ENCODE peak calls at places on chromosomes 6 and 20, in four cellular contexts. X, W, R and P are unnamed samples.

GRCh38 chr20:51014797-51015722 is 7.8 kb downstream of the KCNG1 start:
- DNase-seq in X (peak; percentile 93), W (peak; percentile 70), R (peak; percentile 68), P (peak; percentile 29)

GRCh38 chr6:106117579-106117978 is 31.4 kb downstream of the PRDM1 start:
- DNase-seq in X (no peak), W (no peak), R (no peak), P (no peak)

GRCh38 chr20:63941282-63942060 is 14.7 kb downstream of the UCKL1 start:
- DNase-seq in X (peak; percentile 86), W (no peak), R (no peak), P (no peak)

GRCh38 chr6:52724041-52724405 is 39.3 kb downstream of the GSTA2 start:
- DNase-seq in X (no peak), W (no peak), R (no peak), P (peak; percentile 69)

GRCh38 chr6:40391851-40392595 is 195.1 kb downstream of the LRFN2 start:
- DNase-seq in X (peak; percentile 36), W (no peak), R (no peak), P (no peak)

GRCh38 chr6:12014027-12014872 is 2.1 kb downstream of the HIVEP1 start:
- DNase-seq in X (no peak), W (no peak), R (peak; percentile 81), P (peak; percentile 56)

GRCh38 chr6:154447929-154448328 is 62.6 kb downstream of the CNKSR3 start:
- DNase-seq in X (no peak), W (no peak), R (peak; percentile 54), P (no peak)

GRCh38 chr20:35772563-35773058 is 796 bp downstream of the PHF20 start:
- DNase-seq in X (no peak), W (no peak), R (no peak), P (no peak)

GRCh38 chr6:16876201-16876600 is 114.9 kb upstream of the ATXN1 start:
- DNase-seq in X (no peak), W (no peak), R (no peak), P (no peak)

GRCh38 chr6:91081452-91082067 is 494.7 kb upstream of the MAP3K7 start:
- DNase-seq in X (no peak), W (peak; percentile 50), R (peak; percentile 70), P (peak; percentile 72)

GRCh38 chr6:3323696-3324261 is 65.0 kb downstream of the PSMG4 start:
- DNase-seq in X (no peak), W (no peak), R (no peak), P (no peak)

GRCh38 chr6:97705568-97705967 is 422.6 kb upstream of the MMS22L start:
- DNase-seq in X (peak; percentile 59), W (peak; percentile 38), R (no peak), P (no peak)

GRCh38 chr6:106084106-106084963 is 1.8 kb upstream of the PRDM1 start:
- DNase-seq in X (peak; percentile 64), W (no peak), R (peak; percentile 90), P (no peak)

GRCh38 chr6:109804020-109804419 is 112.9 kb downstream of the FIG4 start:
- DNase-seq in X (no peak), W (no peak), R (no peak), P (no peak)

GRCh38 chr6:15008269-15008668 is 237.6 kb upstream of the JARID2 start:
- DNase-seq in X (no peak), W (no peak), R (no peak), P (no peak)

GRCh38 chr20:63858393-63859165 is 2.7 kb upstream of the ABHD16B start:
- DNase-seq in X (peak; percentile 67), W (peak; percentile 51), R (peak; percentile 85), P (no peak)

GRCh38 chr6:36657942-36658544 is 20.5 kb upstream of the CDKN1A start:
- DNase-seq in X (no peak), W (no peak), R (peak; percentile 52), P (no peak)

DNA sequence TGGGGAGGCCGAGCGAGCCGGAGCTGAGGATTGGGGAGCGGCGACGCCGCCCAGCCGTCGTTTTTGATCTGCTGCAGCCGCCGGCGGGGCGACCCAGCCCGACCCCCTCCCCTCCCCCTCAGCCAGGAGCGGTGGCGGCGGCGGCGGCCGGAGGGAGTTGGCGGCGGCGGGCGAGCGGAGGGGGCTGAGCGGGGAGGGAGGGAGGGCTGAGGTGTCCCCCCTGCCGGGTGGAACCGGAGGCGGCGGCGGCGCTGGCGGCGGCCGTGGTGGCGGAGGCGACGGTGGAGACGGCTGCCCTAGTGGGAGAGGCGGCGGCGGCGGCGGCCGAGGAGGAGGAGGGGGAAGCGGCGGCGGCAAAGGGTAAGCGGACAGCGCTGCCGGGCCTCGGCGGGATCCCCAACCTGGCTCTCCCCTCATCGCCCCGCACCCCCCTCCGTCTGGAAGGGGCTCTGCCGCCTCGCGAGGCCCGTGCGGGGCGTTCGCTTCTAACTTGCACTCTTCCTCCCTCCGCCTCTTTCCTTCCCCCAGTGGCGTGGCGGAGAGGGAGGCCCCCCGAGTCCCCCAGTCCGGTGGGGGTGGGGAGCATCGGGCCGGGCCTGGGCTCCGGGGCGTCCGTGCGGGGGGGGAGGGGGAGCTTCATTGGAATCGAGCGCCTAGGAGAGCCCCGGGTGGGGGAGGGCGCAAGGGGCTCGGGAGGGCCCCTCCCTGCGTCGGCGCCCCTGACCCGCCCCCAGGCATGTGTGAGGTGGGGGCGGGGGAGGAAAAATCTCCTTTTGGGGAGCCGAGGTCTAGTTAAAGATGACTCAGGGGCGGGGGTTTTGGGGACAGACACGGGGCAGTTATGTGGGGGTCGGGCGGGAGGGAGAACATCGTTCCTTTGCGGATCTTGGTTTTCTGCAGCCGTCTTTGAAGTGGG is at the start of gene TAB2:
- DNase-seq in X (peak; percentile 79), W (peak; percentile 80), R (peak; percentile 55), P (peak; percentile 33)
- H3K4ac ChIP-seq in X (no peak within 1 kb of the TSS), W (peak within 1 kb of the TSS; percentile 100), R (peak within 1 kb of the TSS; percentile 97), P (peak within 1 kb of the TSS; percentile 100)

GRCh38 chr20:6739406-6739805 is 28.1 kb upstream of the BMP2 start:
- DNase-seq in X (no peak), W (no peak), R (no peak), P (no peak)

GRCh38 chr20:6740096-6740495 is 27.4 kb upstream of the BMP2 start:
- DNase-seq in X (no peak), W (no peak), R (no peak), P (no peak)

GRCh38 chr20:6746901-6747609 is 20.4 kb upstream of the BMP2 start:
- DNase-seq in X (no peak), W (no peak), R (peak; percentile 12), P (no peak)

GRCh38 chr20:6744805-6745204 is 22.7 kb upstream of the BMP2 start:
- DNase-seq in X (no peak), W (no peak), R (no peak), P (peak; percentile 3)

DNA sequence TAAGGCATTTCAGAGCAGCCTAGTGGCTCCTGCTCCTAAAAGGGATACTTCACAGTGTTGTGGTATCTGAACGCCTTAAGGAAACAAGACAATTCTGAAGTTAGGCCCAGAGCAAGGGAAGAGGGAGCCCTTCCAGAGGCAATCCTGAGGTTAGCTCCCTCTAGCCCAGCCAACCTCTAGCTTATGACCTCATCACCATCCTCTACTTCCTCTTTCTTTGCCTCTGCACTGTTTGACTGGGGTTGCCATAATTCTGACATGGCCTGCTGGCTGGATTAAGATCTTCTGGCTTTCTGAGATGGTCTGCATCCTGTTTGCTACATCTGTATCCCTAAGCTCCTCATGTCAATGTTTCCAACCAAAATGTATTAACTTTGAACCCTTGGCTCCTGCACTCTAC is 23.3 kb upstream of the BMP2 start:
- DNase-seq in X (no peak), W (no peak), R (no peak), P (no peak)
- H2BK12ac ChIP-seq in X (no peak overlapping the region), W (no peak overlapping the region), R (no peak overlapping the region), P (no peak overlapping the region)

GRCh38 chr6:31744422-31744821 is 4.6 kb downstream of the MSH5 start:
- DNase-seq in X (no peak), W (no peak), R (no peak), P (no peak)
- H3K36me3 ChIP-seq in X (peaks cover 16% of the 10 kb centered on the region), W (peaks cover 13% of the 10 kb centered on the region), R (no peaks in the 10 kb centered on the region), P (no peaks in the 10 kb centered on the region)

GRCh38 chr6:157453978-157454377 is 73.0 kb downstream of the ZDHHC14 start:
- DNase-seq in X (no peak), W (no peak), R (no peak), P (no peak)

GRCh38 chr6:157452096-157452495 is 71.1 kb downstream of the ZDHHC14 start:
- DNase-seq in X (no peak), W (no peak), R (no peak), P (no peak)

GRCh38 chr6:157455028-157455714 is 74.2 kb downstream of the ZDHHC14 start:
- DNase-seq in X (peak; percentile 43), W (no peak), R (no peak), P (no peak)

GRCh38 chr6:157455731-157456523 is 74.9 kb downstream of the ZDHHC14 start:
- DNase-seq in X (peak; percentile 41), W (no peak), R (no peak), P (no peak)

GRCh38 chr6:157453131-157453530 is 72.1 kb downstream of the ZDHHC14 start:
- DNase-seq in X (no peak), W (no peak), R (no peak), P (no peak)
- H3K4ac ChIP-seq in X (no peak overlapping the region), W (no peak overlapping the region), R (no peak overlapping the region), P (no peak overlapping the region)

GRCh38 chr6:133680994-133681393 is 207.9 kb upstream of the TCF21 start:
- DNase-seq in X (no peak), W (no peak), R (no peak), P (no peak)
- H2BK12ac ChIP-seq in X (peak overlapping the region; percentile 98), W (no peak overlapping the region), R (no peak overlapping the region), P (no peak overlapping the region)

GRCh38 chr20:53574819-53575218 is 18.8 kb downstream of the ZNF217 start:
- DNase-seq in X (no peak), W (no peak), R (no peak), P (no peak)
- H3K36me3 ChIP-seq in X (peaks cover 91% of the 10 kb centered on the region), W (peaks cover 49% of the 10 kb centered on the region), R (peaks cover 58% of the 10 kb centered on the region), P (peaks cover 52% of the 10 kb centered on the region)

DNA sequence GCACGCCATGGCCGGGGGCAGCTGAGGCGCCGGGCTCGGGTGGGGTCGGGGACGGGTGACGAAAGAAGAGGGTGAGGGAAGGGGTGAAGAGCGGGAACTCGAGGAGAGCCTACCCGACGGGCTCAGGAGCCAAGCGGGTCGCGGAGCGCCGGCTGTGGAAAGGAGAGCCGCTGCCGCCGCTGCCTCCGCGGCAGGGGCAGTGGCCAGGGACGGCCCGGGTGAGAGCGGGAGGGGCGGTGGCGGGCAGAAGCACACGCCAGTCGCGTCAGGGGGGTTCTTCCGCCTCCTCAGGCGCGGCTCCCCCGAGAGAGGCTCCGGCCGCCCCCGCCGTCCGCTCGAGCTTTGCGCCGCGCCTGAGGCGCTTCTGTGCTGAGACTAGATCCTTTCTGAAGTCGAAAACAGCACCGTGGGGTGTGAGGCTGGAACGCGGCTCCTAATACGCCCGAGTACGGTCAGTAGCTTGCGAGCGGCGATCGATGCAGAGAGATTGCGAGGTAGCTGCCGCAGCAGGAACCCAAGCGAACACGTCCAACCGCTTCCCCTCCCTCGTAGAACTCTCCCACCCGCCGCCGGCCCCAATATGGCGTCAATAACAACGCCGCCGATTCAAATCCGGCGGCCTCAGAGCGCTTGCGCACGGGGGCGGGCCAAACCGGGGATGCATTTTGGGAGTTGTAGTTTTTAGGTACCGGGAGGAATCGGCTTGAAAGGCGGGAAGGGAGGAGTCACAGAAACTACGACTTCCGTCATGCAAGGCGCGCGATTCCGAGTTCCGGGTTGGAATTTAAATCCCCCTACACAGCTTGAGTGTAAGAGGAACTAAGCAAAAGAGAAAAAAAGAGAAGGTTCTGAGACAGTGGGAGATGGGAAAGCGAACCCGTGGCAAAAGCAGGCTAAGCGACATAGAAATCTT is at the start of gene AKIRIN2:
- DNase-seq in X (peak; percentile 95), W (peak; percentile 98), R (peak; percentile 99), P (peak; percentile 100)
- H3K4ac ChIP-seq in X (peak within 1 kb of the TSS; percentile 99), W (no peak within 1 kb of the TSS), R (peak within 1 kb of the TSS; percentile 79), P (peak within 1 kb of the TSS; percentile 96)

DNA sequence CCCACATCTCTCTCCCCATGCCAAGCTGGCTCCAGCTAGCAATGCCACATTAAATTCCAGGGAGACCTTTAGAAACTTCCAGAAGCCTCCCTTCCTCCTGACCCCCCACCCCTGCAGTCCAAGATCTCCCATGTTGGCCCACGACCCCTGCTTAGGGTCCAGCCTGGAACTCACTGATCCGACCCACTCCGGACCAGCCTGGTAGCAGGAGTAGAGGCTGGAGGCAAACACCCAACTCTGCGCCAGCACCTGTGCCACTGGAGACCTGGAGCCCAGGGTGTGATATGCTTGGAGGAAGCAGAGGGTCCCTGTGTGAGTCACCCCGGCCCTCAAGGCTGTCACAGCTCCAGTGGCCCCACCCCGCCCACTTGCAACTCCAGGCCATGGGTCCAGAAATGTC is 3.3 kb upstream of the ULBP1 start:
- DNase-seq in X (peak; percentile 31), W (no peak), R (no peak), P (no peak)
- H2BK12ac ChIP-seq in X (no peak overlapping the region), W (no peak overlapping the region), R (no peak overlapping the region), P (no peak overlapping the region)